ENCODE peak calls at places on chromosomes 6 and 20, in eight cellular contexts. A is bronchial epithelial cell, N is Calu3, Z is upper lobe of right lung, F is upper lobe of left lung, I is GM20000, W is AG09309, U is colonic mucosa. M is an unnamed sample.

GRCh38 chr20:45944965-45945677 is 10.6 kb downstream of the PCIF1 start:
- DNase-seq in A (no peak), N (no peak), Z (no peak), F (no peak), I (no peak), W (no peak), U (no peak), M (no peak)

GRCh38 chr20:63127700-63128364 is 88.1 kb downstream of the YTHDF1 start:
- DNase-seq in A (no peak), N (no peak), Z (peak), F (no peak), I (no peak), W (no peak), U (no peak), M (no peak)

GRCh38 chr6:12878741-12879140 is 162.2 kb downstream of the PHACTR1 start:
- DNase-seq in A (no peak), N (no peak), Z (no peak), F (no peak), I (no peak), W (no peak), U (no peak), M (no peak)

GRCh38 chr20:46636981-46637860 is 14.0 kb downstream of the SLC13A3 start:
- DNase-seq in A (no peak), N (no peak), Z (no peak), F (no peak), I (no peak), W (no peak), U (no peak), M (no peak)

GRCh38 chr6:166007349-166008263 is 160.0 kb downstream of the TBXT start:
- DNase-seq in A (no peak), N (peak), Z (no peak), F (peak), I (no peak), W (no peak), U (no peak), M (no peak)

GRCh38 chr20:51750037-51750769 is 18.0 kb downstream of the ATP9A start:
- DNase-seq in A (peak), N (peak), Z (peak), F (no peak), I (no peak), W (peak), U (peak), M (peak)

GRCh38 chr6:5125152-5126006 is 40.2 kb downstream of the PPP1R3G start:
- DNase-seq in A (peak), N (peak), Z (no peak), F (no peak), I (no peak), W (no peak), U (no peak), M (no peak)

GRCh38 chr6:31474871-31475286 is 23.1 kb upstream of the MICB start:
- DNase-seq in A (no peak), N (peak), Z (no peak), F (no peak), I (no peak), W (no peak), U (no peak), M (no peak)

GRCh38 chr6:170011233-170012142 is 260.1 kb downstream of the ERMARD start:
- DNase-seq in A (no peak), N (no peak), Z (peak), F (peak), I (no peak), W (no peak), U (peak), M (no peak)

GRCh38 chr20:17615645-17616479 is 46.0 kb downstream of the DSTN start:
- DNase-seq in A (no peak), N (no peak), Z (peak), F (peak), I (no peak), W (no peak), U (peak), M (no peak)

GRCh38 chr6:112781236-112781635 is 434.1 kb downstream of the RFPL4B start:
- DNase-seq in A (peak), N (no peak), Z (no peak), F (no peak), I (no peak), W (no peak), U (no peak), M (peak)

GRCh38 chr20:5077761-5078387 is 41.9 kb downstream of the PCNA start:
- DNase-seq in A (no peak), N (no peak), Z (no peak), F (no peak), I (no peak), W (no peak), U (no peak), M (peak)

GRCh38 chr6:159842035-159842434 is 42.0 kb downstream of the PNLDC1 start:
- DNase-seq in A (peak), N (no peak), Z (no peak), F (no peak), I (no peak), W (no peak), U (no peak), M (peak)

GRCh38 chr6:151698921-151699705 is 108.4 kb upstream of the ESR1 start:
- DNase-seq in A (no peak), N (no peak), Z (no peak), F (no peak), I (no peak), W (no peak), U (no peak), M (no peak)

GRCh38 chr20:33442136-33443005 is 1.2 kb downstream of the SNTA1 start:
- DNase-seq in A (no peak), N (no peak), Z (no peak), F (no peak), I (no peak), W (no peak), U (no peak), M (no peak)

GRCh38 chr20:30487947-30488926 is 769.2 kb upstream of the DEFB115 start:
- DNase-seq in A (no peak), N (no peak), Z (no peak), F (peak), I (no peak), W (no peak), U (no peak), M (no peak)

GRCh38 chr6:4281341-4282293 is 146.2 kb upstream of the ECI2 start:
- DNase-seq in A (peak), N (peak), Z (peak), F (peak), I (peak), W (no peak), U (peak), M (peak)

GRCh38 chr20:12180107-12180661 is 262.5 kb downstream of the BTBD3 start:
- DNase-seq in A (no peak), N (no peak), Z (no peak), F (no peak), I (no peak), W (no peak), U (no peak), M (no peak)

GRCh38 chr20:45909336-45909808 is 2.6 kb downstream of the PLTP start:
- DNase-seq in A (no peak), N (no peak), Z (no peak), F (no peak), I (no peak), W (no peak), U (no peak), M (no peak)

GRCh38 chr20:54103067-54103761 is 32.8 kb upstream of the BCAS1 start:
- DNase-seq in A (peak), N (peak), Z (peak), F (no peak), I (peak), W (no peak), U (peak), M (peak)

GRCh38 chr6:112592159-112592558 is 245.0 kb downstream of the RFPL4B start:
- DNase-seq in A (peak), N (no peak), Z (no peak), F (no peak), I (no peak), W (peak), U (no peak), M (no peak)

DNA sequence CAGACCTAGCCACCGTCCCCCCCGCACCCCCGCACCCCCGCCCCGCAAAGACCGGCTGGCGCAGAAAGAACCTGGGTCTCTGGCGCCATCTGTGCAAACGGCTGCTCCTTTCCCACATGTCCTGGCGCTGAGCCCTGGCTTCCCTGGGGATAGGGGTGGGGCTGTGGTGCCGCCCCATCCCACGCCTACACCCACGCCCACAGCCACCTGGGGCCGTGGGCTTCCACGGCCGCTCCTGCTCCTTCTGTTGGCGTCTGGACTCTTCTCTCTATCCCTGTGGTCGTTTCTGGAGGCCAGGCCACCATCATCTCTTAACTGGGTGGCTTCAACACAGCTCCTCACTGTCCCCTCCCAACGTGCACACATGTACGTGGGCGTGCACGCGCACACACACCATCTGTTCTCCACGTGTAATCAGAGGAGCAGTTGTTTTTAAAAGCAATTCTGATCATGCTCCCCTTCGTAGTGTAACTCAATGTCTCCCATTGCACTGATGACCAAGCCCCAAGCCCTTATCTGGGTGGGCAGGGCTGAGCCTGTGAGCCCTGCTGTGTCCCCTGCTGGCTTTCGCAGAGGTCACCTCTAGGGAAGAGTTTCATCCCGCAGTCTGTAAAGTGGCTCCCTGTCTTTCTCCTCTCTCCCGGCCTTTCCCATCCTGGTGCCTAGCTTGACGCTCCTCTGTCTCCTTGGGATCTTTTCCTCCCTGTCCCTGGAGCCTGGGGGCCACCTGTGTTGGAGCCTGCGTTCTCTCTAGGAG is 31.9 kb upstream of the FAM83D start:
- DNase-seq in A (no peak), N (no peak), Z (no peak), F (no peak), I (no peak), W (no peak), U (no peak), M (no peak)
- TF ChIP-seq CTCF in A (no peak), N (no peak), Z (no peak), F (peak), I (no peak), W (no peak), U (peak), M (no peak)

GRCh38 chr20:48864738-48865318 is 37.0 kb upstream of the PREX1 start:
- DNase-seq in A (no peak), N (no peak), Z (no peak), F (no peak), I (no peak), W (no peak), U (no peak), M (peak)
- TF ChIP-seq CTCF in A (no peak), N (no peak), Z (no peak), F (no peak), I (no peak), W (no peak), U (no peak), M (no peak)

GRCh38 chr20:44166008-44166407 is 21.0 kb downstream of the JPH2 start:
- DNase-seq in A (no peak), N (no peak), Z (no peak), F (no peak), I (no peak), W (no peak), U (no peak), M (no peak)

GRCh38 chr20:44170796-44171410 is 16.1 kb downstream of the JPH2 start:
- DNase-seq in A (no peak), N (no peak), Z (no peak), F (no peak), I (no peak), W (no peak), U (no peak), M (no peak)

GRCh38 chr20:44171775-44172571 is 15.0 kb downstream of the JPH2 start:
- DNase-seq in A (no peak), N (no peak), Z (no peak), F (no peak), I (no peak), W (no peak), U (no peak), M (no peak)

GRCh38 chr20:44167736-44168135 is 19.3 kb downstream of the JPH2 start:
- DNase-seq in A (no peak), N (no peak), Z (no peak), F (no peak), I (no peak), W (no peak), U (no peak), M (no peak)

DNA sequence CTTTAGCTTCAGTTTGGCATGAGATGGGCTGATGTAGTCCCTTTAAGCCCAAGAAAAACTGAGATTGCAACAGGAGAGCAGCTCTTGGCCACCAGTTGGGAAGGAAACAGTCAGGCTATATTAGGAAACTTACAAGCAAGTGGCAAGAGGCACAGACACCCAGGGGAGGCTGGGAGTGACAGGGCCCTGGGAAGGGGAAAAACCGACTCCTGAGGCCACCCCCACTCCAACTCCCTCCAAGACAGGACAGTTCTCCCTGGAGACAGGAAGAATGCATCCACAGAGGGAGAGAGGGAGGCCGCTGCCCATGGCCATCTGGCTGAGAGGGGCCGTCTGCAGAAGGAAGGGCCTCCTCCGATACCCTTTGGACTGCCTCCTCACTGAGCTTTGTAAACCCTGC is 20.5 kb downstream of the JPH2 start:
- DNase-seq in A (no peak), N (no peak), Z (no peak), F (no peak), I (no peak), W (no peak), U (no peak), M (no peak)
- TF ChIP-seq CTCF in A (no peak), N (no peak), Z (no peak), F (no peak), I (no peak), W (no peak), U (no peak), M (no peak)

DNA sequence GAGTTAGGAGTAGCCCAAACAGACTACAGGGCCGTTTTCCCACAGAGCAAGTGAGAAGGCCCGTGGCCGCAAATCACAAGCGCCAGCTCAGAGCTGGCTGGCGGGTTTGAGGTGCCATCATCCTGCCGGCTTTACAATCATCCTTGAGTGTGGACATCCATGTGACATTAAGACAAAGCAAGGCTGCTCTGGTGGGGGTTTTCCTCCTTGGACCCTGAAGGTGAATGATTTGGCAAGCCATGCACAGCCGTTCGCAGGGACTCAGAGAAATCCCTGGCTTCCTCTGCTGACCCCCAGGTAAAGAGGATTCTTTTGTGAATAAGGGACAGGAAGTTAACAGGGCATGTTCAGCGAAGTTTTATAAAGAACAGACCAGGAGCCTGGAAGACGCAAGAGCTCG is 137.2 kb downstream of the AGPAT4 start:
- DNase-seq in A (no peak), N (no peak), Z (no peak), F (no peak), I (no peak), W (no peak), U (no peak), M (no peak)
- TF ChIP-seq CTCF in A (no peak), N (no peak), Z (no peak), F (no peak), I (no peak), W (no peak), U (no peak), M (no peak)

GRCh38 chr6:55886185-55886836 is 10.9 kb upstream of the BMP5 start:
- DNase-seq in A (peak), N (no peak), Z (no peak), F (no peak), I (no peak), W (no peak), U (no peak), M (peak)
- TF ChIP-seq CTCF in A (peak), N (no peak), Z (peak), F (no peak), I (no peak), W (peak), U (peak), M (no peak)

GRCh38 chr6:110041830-110042229 is 63.7 kb downstream of the GPR6 start:
- DNase-seq in A (no peak), N (no peak), Z (no peak), F (no peak), I (no peak), W (no peak), U (no peak), M (no peak)

GRCh38 chr6:110041149-110041548 is 63.0 kb downstream of the GPR6 start:
- DNase-seq in A (no peak), N (no peak), Z (no peak), F (no peak), I (no peak), W (no peak), U (no peak), M (no peak)

GRCh38 chr6:110039364-110039995 is 61.4 kb downstream of the GPR6 start:
- DNase-seq in A (peak), N (peak), Z (peak), F (no peak), I (peak), W (peak), U (peak), M (peak)

GRCh38 chr6:110040716-110041115 is 62.6 kb downstream of the GPR6 start:
- DNase-seq in A (no peak), N (no peak), Z (peak), F (no peak), I (no peak), W (no peak), U (no peak), M (no peak)

GRCh38 chr6:110039996-110040383 is 61.9 kb downstream of the GPR6 start:
- DNase-seq in A (peak), N (peak), Z (peak), F (peak), I (peak), W (no peak), U (peak), M (peak)
- TF ChIP-seq CTCF in A (peak), N (peak), Z (peak), F (no peak), I (peak), W (peak), U (no peak), M (peak)

GRCh38 chr6:153787341-153787606 is 251.8 kb upstream of the OPRM1 start:
- DNase-seq in A (no peak), N (no peak), Z (no peak), F (no peak), I (no peak), W (no peak), U (peak), M (no peak)

GRCh38 chr6:153790048-153790447 is 249.0 kb upstream of the OPRM1 start:
- DNase-seq in A (peak), N (peak), Z (no peak), F (no peak), I (no peak), W (no peak), U (peak), M (no peak)

GRCh38 chr6:153790881-153791473 is 248.1 kb upstream of the OPRM1 start:
- DNase-seq in A (no peak), N (no peak), Z (no peak), F (no peak), I (no peak), W (no peak), U (no peak), M (peak)
- TF ChIP-seq CTCF in A (no peak), N (no peak), Z (no peak), F (no peak), I (no peak), W (no peak), U (no peak), M (no peak)

DNA sequence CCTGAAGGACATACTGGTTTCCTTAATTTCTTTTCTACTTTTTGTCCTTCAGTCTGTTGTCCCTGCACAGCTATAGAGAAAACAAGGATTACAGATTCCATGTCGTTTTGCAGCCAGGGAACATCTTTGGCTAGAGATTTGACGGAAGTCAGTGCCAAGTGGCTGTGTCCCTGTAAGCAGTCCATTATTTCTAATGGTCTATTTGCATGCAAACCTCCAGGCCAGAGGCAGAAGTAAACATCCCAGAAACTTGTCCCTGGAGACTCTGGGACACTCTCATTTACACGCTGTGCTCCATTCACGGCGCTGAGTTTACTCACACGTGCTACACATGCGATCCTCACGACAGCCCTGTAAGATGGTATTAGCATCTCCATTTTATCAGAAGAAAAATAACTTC is 355.5 kb downstream of the PRKN start:
- DNase-seq in A (no peak), N (no peak), Z (no peak), F (no peak), I (no peak), W (no peak), U (no peak), M (no peak)
- TF ChIP-seq CTCF in A (no peak), N (no peak), Z (no peak), F (no peak), I (no peak), W (no peak), U (no peak), M (no peak)

DNA sequence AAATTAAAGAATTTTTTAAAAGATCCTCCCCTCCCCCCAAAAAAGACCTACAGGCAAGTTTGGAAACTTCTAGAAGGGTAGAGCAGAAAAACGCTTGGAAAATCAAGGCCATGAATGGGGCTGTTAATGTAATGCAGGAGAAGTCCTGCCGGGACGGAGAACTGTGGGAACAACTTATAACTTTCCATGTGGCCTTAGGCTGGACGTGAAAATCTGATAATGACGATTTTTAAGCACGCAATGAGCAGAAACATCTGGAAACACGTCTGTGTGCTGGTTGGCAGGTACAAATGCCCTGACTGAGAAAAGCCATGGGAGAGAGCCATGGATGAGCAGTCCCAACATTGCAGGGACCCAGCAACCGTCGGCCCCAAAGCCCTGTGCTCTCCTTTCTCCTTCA is 198.7 kb upstream of the RREB1 start:
- DNase-seq in A (no peak), N (no peak), Z (no peak), F (no peak), I (no peak), W (no peak), U (no peak), M (no peak)
- TF ChIP-seq CTCF in A (no peak), N (no peak), Z (no peak), F (no peak), I (no peak), W (no peak), U (no peak), M (no peak)

GRCh38 chr6:53151676-53152075 is 3.0 kb upstream of the GCM1 start:
- DNase-seq in A (no peak), N (no peak), Z (no peak), F (no peak), I (peak), W (no peak), U (no peak), M (peak)
- TF ChIP-seq CTCF in A (peak), N (no peak), Z (peak), F (no peak), I (peak), W (peak), U (no peak), M (peak)